ENCODE peak calls at places on chromosomes 2 and 18, in seven cellular contexts. One of them, this sample, is unnamed.
A peak's percentile ranks its signal among the peaks of the same experiment; 100 is the strongest.

GRCh38 chr2:54122171-54122935 is 6.9 kb downstream of the ACYP2 start:
- DNase-seq in prostate gland: no peak
- DNase-seq in mesothelial cell of epicardium: no peak
- DNase-seq in ascending aorta: no peak
- DNase-seq in endothelial cell: no peak
- DNase-seq in upper lobe of right lung: no peak
- DNase-seq in fibroblast of mammary gland: no peak
- DNase-seq in this sample: no peak

GRCh38 chr2:233976690-233977294 is 59.6 kb downstream of the TRPM8 start:
- DNase-seq in mesothelial cell of epicardium: no peak
- DNase-seq in ascending aorta: no peak
- DNase-seq in upper lobe of right lung: no peak
- DNase-seq in fibroblast of mammary gland: peak; percentile 82
- DNase-seq in endothelial cell: peak; percentile 34
- DNase-seq in prostate gland: peak; percentile 30
- DNase-seq in this sample: peak; percentile 84

GRCh38 chr18:13368080-13368813 is 149.7 kb downstream of the LDLRAD4 start:
- DNase-seq in mesothelial cell of epicardium: no peak
- DNase-seq in upper lobe of right lung: no peak
- DNase-seq in endothelial cell: no peak
- DNase-seq in fibroblast of mammary gland: no peak
- DNase-seq in prostate gland: no peak
- DNase-seq in ascending aorta: no peak
- DNase-seq in this sample: no peak

GRCh38 chr2:160063895-160064577 is 1.6 kb upstream of the PLA2R1 start:
- DNase-seq in ascending aorta: no peak
- DNase-seq in mesothelial cell of epicardium: no peak
- DNase-seq in upper lobe of right lung: no peak
- DNase-seq in fibroblast of mammary gland: no peak
- DNase-seq in prostate gland: no peak
- DNase-seq in endothelial cell: no peak
- DNase-seq in this sample: no peak

GRCh38 chr2:101148777-101149176 is 2.4 kb downstream of the TBC1D8 start:
- DNase-seq in prostate gland: no peak
- DNase-seq in mesothelial cell of epicardium: no peak
- DNase-seq in ascending aorta: no peak
- DNase-seq in upper lobe of right lung: no peak
- DNase-seq in endothelial cell: no peak
- DNase-seq in fibroblast of mammary gland: no peak
- DNase-seq in this sample: no peak

GRCh38 chr2:111184725-111185495 is 64.2 kb downstream of the BCL2L11 start:
- DNase-seq in endothelial cell: no peak
- DNase-seq in mesothelial cell of epicardium: no peak
- DNase-seq in ascending aorta: no peak
- DNase-seq in fibroblast of mammary gland: no peak
- DNase-seq in upper lobe of right lung: no peak
- DNase-seq in prostate gland: peak; percentile 53
- DNase-seq in this sample: no peak

GRCh38 chr18:8750954-8751415 is 45.6 kb downstream of the MTCL1 start:
- DNase-seq in endothelial cell: no peak
- DNase-seq in upper lobe of right lung: no peak
- DNase-seq in fibroblast of mammary gland: peak; percentile 92
- DNase-seq in prostate gland: no peak
- DNase-seq in ascending aorta: no peak
- DNase-seq in mesothelial cell of epicardium: no peak
- DNase-seq in this sample: peak; percentile 88

GRCh38 chr2:68027959-68028358 is 34.8 kb downstream of the C1D start:
- DNase-seq in fibroblast of mammary gland: no peak
- DNase-seq in mesothelial cell of epicardium: no peak
- DNase-seq in upper lobe of right lung: no peak
- DNase-seq in prostate gland: no peak
- DNase-seq in ascending aorta: no peak
- DNase-seq in endothelial cell: no peak
- DNase-seq in this sample: no peak

GRCh38 chr2:70448041-70448440 is 105.6 kb downstream of the TGFA start:
- DNase-seq in mesothelial cell of epicardium: no peak
- DNase-seq in endothelial cell: no peak
- DNase-seq in fibroblast of mammary gland: no peak
- DNase-seq in upper lobe of right lung: no peak
- DNase-seq in ascending aorta: no peak
- DNase-seq in prostate gland: no peak
- DNase-seq in this sample: no peak

GRCh38 chr2:96138146-96139145 is at the start of gene ASTL:
- DNase-seq in mesothelial cell of epicardium: no peak
- DNase-seq in ascending aorta: no peak
- DNase-seq in prostate gland: no peak
- DNase-seq in endothelial cell: peak; percentile 48
- DNase-seq in fibroblast of mammary gland: peak; percentile 11
- DNase-seq in upper lobe of right lung: peak; percentile 85
- DNase-seq in this sample: peak; percentile 16

GRCh38 chr2:71358931-71359671 is 27.5 kb downstream of the ZNF638 start:
- DNase-seq in ascending aorta: no peak
- DNase-seq in prostate gland: no peak
- DNase-seq in fibroblast of mammary gland: peak; percentile 87
- DNase-seq in upper lobe of right lung: no peak
- DNase-seq in endothelial cell: no peak
- DNase-seq in mesothelial cell of epicardium: no peak
- DNase-seq in this sample: peak; percentile 59

GRCh38 chr2:54570925-54571694 is 115.0 kb downstream of the SPTBN1 start:
- DNase-seq in endothelial cell: no peak
- DNase-seq in ascending aorta: peak; percentile 76
- DNase-seq in mesothelial cell of epicardium: no peak
- DNase-seq in fibroblast of mammary gland: peak; percentile 92
- DNase-seq in prostate gland: no peak
- DNase-seq in upper lobe of right lung: peak; percentile 72
- DNase-seq in this sample: peak; percentile 97

GRCh38 chr2:214593723-214594122 is 182.9 kb downstream of the VWC2L start:
- DNase-seq in ascending aorta: no peak
- DNase-seq in mesothelial cell of epicardium: no peak
- DNase-seq in prostate gland: no peak
- DNase-seq in endothelial cell: no peak
- DNase-seq in upper lobe of right lung: no peak
- DNase-seq in fibroblast of mammary gland: peak; percentile 23
- DNase-seq in this sample: peak; percentile 94

GRCh38 chr2:214587442-214587841 is 176.6 kb downstream of the VWC2L start:
- DNase-seq in endothelial cell: peak; percentile 9
- DNase-seq in ascending aorta: no peak
- DNase-seq in upper lobe of right lung: no peak
- DNase-seq in fibroblast of mammary gland: peak; percentile 2
- DNase-seq in mesothelial cell of epicardium: no peak
- DNase-seq in prostate gland: no peak
- DNase-seq in this sample: no peak

DNA sequence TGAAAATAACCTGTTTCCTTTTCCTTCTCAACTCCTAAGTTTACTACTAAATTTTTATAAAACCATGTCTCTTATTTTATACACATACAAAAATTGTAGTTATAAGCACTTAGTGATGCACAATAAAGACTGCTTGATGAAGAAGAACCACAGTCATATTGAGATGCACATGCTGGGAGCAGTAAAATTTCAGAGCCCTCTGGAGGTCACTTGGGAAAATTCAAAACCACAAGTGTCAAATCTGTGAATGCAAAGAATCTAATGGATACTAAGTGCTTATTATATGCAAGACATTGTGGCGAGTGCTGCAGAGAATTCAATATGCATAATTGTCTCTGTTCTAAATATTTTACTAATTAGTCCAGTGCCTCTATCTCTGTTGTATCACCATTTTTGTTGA is 180.5 kb downstream of the VWC2L start:
- DNase-seq in ascending aorta: no peak
- DNase-seq in fibroblast of mammary gland: no peak
- DNase-seq in upper lobe of right lung: no peak
- DNase-seq in endothelial cell: no peak
- DNase-seq in mesothelial cell of epicardium: no peak
- DNase-seq in prostate gland: no peak
- DNase-seq in this sample: peak; percentile 35
- TF ChIP-seq CTCF in ascending aorta: no peak
- TF ChIP-seq CTCF in fibroblast of mammary gland: peak; percentile 1
- TF ChIP-seq CTCF in upper lobe of right lung: peak; percentile 8
- TF ChIP-seq CTCF in endothelial cell: no peak
- TF ChIP-seq CTCF in mesothelial cell of epicardium: no peak
- TF ChIP-seq CTCF in prostate gland: no peak
- TF ChIP-seq CTCF in this sample: peak; percentile 31

GRCh38 chr2:30148850-30149249 is 2.0 kb downstream of the YPEL5 start:
- DNase-seq in prostate gland: no peak
- DNase-seq in mesothelial cell of epicardium: no peak
- DNase-seq in endothelial cell: no peak
- DNase-seq in fibroblast of mammary gland: no peak
- DNase-seq in ascending aorta: no peak
- DNase-seq in upper lobe of right lung: no peak
- DNase-seq in this sample: no peak

GRCh38 chr2:30147196-30147714 is 448 bp downstream of the YPEL5 start:
- DNase-seq in prostate gland: no peak
- DNase-seq in upper lobe of right lung: peak; percentile 80
- DNase-seq in ascending aorta: no peak
- DNase-seq in mesothelial cell of epicardium: peak; percentile 32
- DNase-seq in fibroblast of mammary gland: no peak
- DNase-seq in endothelial cell: peak; percentile 47
- DNase-seq in this sample: peak; percentile 18

GRCh38 chr2:30146337-30147195 is at the start of gene YPEL5:
- DNase-seq in endothelial cell: peak; percentile 99
- DNase-seq in fibroblast of mammary gland: peak; percentile 99
- DNase-seq in ascending aorta: peak; percentile 100
- DNase-seq in upper lobe of right lung: peak; percentile 100
- DNase-seq in prostate gland: peak; percentile 99
- DNase-seq in mesothelial cell of epicardium: peak; percentile 98
- DNase-seq in this sample: peak; percentile 100

GRCh38 chr2:30149513-30149912 is 2.7 kb downstream of the YPEL5 start:
- DNase-seq in endothelial cell: peak; percentile 18
- DNase-seq in fibroblast of mammary gland: no peak
- DNase-seq in prostate gland: no peak
- DNase-seq in upper lobe of right lung: no peak
- DNase-seq in ascending aorta: no peak
- DNase-seq in mesothelial cell of epicardium: no peak
- DNase-seq in this sample: no peak

DNA sequence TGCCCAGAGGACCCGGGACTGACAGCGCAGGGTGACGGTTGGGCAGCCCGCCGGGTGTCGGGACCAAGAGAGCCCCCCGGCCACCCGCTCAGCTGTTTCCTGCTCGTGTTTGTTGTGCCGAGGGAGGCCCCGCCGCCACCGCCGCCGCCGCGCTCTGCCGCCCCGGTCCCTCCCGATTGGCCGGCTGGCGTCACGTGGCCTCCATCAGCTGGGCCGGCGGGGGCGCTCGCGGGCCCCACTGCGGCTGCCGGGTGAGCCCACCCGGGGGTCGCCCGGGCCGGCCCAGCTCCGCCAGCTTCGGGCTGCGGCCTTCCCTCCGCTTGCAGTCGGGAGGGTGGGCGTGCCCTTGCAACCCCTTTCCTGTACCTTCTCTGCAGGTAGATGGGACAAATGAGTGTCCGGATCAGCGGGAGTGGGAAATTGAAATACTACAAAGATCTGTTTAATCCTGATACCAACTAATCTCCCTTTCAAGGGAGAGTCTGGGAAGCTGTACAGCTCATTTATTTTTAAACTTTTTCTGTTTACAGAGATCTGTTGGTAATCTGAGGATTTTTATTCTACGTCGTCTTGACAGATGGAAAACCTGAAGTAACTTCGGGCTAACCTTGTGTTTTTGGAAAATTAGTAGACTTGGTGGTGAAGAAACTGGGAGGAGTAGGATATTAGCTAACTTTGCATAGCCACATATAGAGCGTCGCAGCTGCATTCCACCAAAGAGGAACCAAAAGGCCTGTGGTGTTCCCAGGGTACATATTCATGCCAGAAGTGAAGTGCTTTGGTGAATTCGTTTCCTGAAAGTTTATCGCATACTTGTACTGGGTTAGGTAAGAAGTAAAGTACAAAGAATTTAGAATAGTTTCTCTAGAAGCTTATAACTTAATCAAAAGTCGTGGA is 1.2 kb downstream of the YPEL5 start:
- DNase-seq in prostate gland: peak; percentile 77
- DNase-seq in mesothelial cell of epicardium: peak; percentile 89
- DNase-seq in ascending aorta: peak; percentile 87
- DNase-seq in upper lobe of right lung: peak; percentile 92
- DNase-seq in endothelial cell: peak; percentile 93
- DNase-seq in fibroblast of mammary gland: peak; percentile 34
- DNase-seq in this sample: peak; percentile 55
- TF ChIP-seq CTCF in prostate gland: peak; percentile 40
- TF ChIP-seq CTCF in mesothelial cell of epicardium: no peak
- TF ChIP-seq CTCF in ascending aorta: peak; percentile 21
- TF ChIP-seq CTCF in upper lobe of right lung: peak; percentile 56
- TF ChIP-seq CTCF in endothelial cell: peak; percentile 34
- TF ChIP-seq CTCF in fibroblast of mammary gland: no peak
- TF ChIP-seq CTCF in this sample: peak; percentile 36

DNA sequence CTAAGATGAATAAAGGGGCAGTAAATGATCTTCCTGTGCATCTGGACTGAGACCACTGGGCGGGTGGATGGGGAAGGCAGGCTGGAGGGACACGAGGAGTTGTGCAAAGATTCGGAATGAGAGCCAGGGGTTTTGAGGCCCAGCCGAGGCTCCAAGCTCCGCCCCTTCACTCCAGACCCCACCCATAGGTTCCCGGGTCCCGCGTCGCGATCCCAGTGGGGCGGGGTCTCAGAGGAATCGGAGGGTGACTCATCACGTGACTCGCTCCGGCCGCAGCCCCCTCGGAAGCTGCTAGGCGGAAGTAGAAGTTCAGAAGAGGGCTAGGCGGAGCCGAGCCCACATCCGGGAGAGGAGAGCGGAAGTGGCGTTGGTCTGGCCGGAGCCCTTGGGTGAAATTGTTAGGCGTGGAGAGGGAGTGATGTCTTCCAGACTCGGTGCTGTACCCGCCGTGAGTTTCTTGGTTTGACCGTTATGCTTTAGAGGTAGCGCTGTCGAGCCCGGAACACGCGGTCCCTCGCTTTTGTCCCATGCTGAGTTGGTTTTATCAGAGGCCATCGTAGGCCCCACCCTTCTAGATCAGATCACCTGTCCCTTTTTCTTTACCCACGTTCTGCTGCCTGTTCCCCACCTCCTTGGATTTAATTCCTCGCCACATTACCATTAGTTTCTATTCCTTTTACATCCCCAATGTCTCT is at the start of gene ZNF512:
- DNase-seq in upper lobe of right lung: peak; percentile 95
- DNase-seq in mesothelial cell of epicardium: peak; percentile 84
- DNase-seq in fibroblast of mammary gland: peak; percentile 91
- DNase-seq in ascending aorta: peak; percentile 96
- DNase-seq in prostate gland: peak; percentile 64
- DNase-seq in endothelial cell: peak; percentile 76
- DNase-seq in this sample: peak; percentile 93
- TF ChIP-seq CTCF in upper lobe of right lung: no peak
- TF ChIP-seq CTCF in mesothelial cell of epicardium: peak; percentile 15
- TF ChIP-seq CTCF in fibroblast of mammary gland: no peak
- TF ChIP-seq CTCF in ascending aorta: no peak
- TF ChIP-seq CTCF in prostate gland: no peak
- TF ChIP-seq CTCF in endothelial cell: no peak
- TF ChIP-seq CTCF in this sample: no peak

DNA sequence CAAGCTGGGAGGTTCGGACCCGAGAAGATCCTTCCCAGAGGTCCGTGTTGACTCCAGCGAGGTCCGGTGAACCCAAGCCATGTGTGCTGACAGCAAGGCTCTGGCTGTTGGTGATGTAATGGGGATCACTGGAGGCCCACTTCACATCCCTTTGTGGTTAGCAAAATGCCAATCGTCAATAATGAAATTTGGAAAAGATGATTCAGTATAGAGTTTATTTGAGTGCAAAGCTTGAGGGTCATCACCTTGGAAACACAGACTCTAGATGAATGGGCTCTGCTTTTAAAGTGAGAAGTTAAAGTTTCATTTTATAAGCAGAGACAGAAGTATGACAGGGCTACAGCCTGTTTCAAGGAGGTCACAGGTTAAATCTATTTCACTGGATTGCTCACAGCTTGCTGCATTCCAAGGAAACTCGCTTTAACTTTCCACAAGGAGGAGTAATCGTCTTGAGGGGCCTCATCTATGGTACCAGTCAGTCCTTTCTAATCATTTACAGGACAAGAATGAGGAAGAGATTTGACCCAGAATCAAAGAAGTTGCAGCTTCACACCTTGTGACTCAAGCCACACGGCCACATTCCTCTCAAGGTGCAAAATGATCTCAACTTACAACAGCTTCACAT is 140.5 kb downstream of the TPO start:
- DNase-seq in fibroblast of mammary gland: peak; percentile 87
- DNase-seq in upper lobe of right lung: peak; percentile 6
- DNase-seq in ascending aorta: no peak
- DNase-seq in endothelial cell: no peak
- DNase-seq in mesothelial cell of epicardium: no peak
- DNase-seq in prostate gland: no peak
- DNase-seq in this sample: peak; percentile 83
- TF ChIP-seq CTCF in fibroblast of mammary gland: peak; percentile 52
- TF ChIP-seq CTCF in upper lobe of right lung: peak; percentile 11
- TF ChIP-seq CTCF in ascending aorta: no peak
- TF ChIP-seq CTCF in endothelial cell: no peak
- TF ChIP-seq CTCF in mesothelial cell of epicardium: no peak
- TF ChIP-seq CTCF in prostate gland: no peak
- TF ChIP-seq CTCF in this sample: peak; percentile 44

This sample was measured in astrocyte of the spinal cord.